ENCODE peak calls at places on chromosome 3, in eight cellular contexts. Q is RWPE2; C is A549; U is renal cortical epithelial cell; X is left cardiac atrium; P is activated T-helper 9 cell treated with anti-CD3 and anti-CD28 coated beads, Interleukin-2, amount 50 U/mL, for 16 hours; N is stimulated activated CD4-positive, alpha-beta T cell treated with anti-CD3 and anti-CD28 coated beads, Interleukin-15, amount 100 ng/mL, for 1 hour; Y is CD8-positive, alpha-beta T cell. T is an unnamed sample.

GRCh38 chr3:108847187-108847586 is 24.6 kb downstream of the TRAT1 start:
- DNase-seq in Q (no peak), C (no peak), U (no peak), X (no peak), P (no peak), N (no peak), Y (no peak), T (no peak)

GRCh38 chr3:47379488-47379899 is 1.3 kb upstream of the PTPN23 start:
- DNase-seq in Q (no peak), C (no peak), U (no peak), X (no peak), P (no peak), N (no peak), Y (no peak), T (no peak)

GRCh38 chr3:132210476-132211346 is 106.5 kb upstream of the ACP3 start:
- DNase-seq in Q (no peak), C (peak), U (peak), X (no peak), P (no peak), N (no peak), Y (no peak), T (peak)

GRCh38 chr3:134320749-134321148 is 53.5 kb downstream of the AMOTL2 start:
- DNase-seq in Q (no peak), C (no peak), U (peak), X (no peak), P (no peak), N (no peak), Y (peak), T (peak)

GRCh38 chr3:172213168-172213567 is 173.8 kb downstream of the FNDC3B start:
- DNase-seq in Q (no peak), C (no peak), U (peak), X (no peak), P (no peak), N (no peak), Y (no peak), T (no peak)

GRCh38 chr3:39404943-39405686 is 1.4 kb upstream of the RPSA start:
- DNase-seq in Q (no peak), C (no peak), U (no peak), X (no peak), P (no peak), N (no peak), Y (no peak), T (no peak)

GRCh38 chr3:32056559-32057290 is 49.7 kb upstream of the GPD1L start:
- DNase-seq in Q (no peak), C (no peak), U (no peak), X (no peak), P (no peak), N (no peak), Y (no peak), T (no peak)

GRCh38 chr3:30544811-30545210 is 61.6 kb upstream of the TGFBR2 start:
- DNase-seq in Q (no peak), C (peak), U (peak), X (no peak), P (no peak), N (no peak), Y (no peak), T (no peak)

GRCh38 chr3:100060685-100061484 is 53.4 kb downstream of the FILIP1L start:
- DNase-seq in Q (no peak), C (no peak), U (no peak), X (no peak), P (no peak), N (no peak), Y (no peak), T (no peak)

GRCh38 chr3:51099794-51100542 is 285.1 kb upstream of the MANF start:
- DNase-seq in Q (no peak), C (peak), U (peak), X (peak), P (no peak), N (no peak), Y (no peak), T (peak)

GRCh38 chr3:15099364-15100098 is 583 bp upstream of the RBSN start:
- DNase-seq in Q (no peak), C (no peak), U (no peak), X (no peak), P (no peak), N (no peak), Y (no peak), T (no peak)

GRCh38 chr3:169344465-169344864 is 319.0 kb downstream of the MECOM start:
- DNase-seq in Q (no peak), C (no peak), U (peak), X (no peak), P (no peak), N (no peak), Y (no peak), T (peak)

GRCh38 chr3:66797916-66798560 is 200.1 kb upstream of the KBTBD8 start:
- DNase-seq in Q (no peak), C (no peak), U (peak), X (peak), P (no peak), N (no peak), Y (no peak), T (no peak)

GRCh38 chr3:173140986-173141385 is at the start of gene SPATA16:
- DNase-seq in Q (no peak), C (no peak), U (no peak), X (no peak), P (no peak), N (no peak), Y (no peak), T (no peak)

GRCh38 chr3:17740703-17741102 is 1.7 kb downstream of the TBC1D5 start:
- DNase-seq in Q (no peak), C (peak), U (peak), X (no peak), P (no peak), N (no peak), Y (no peak), T (peak)

GRCh38 chr3:136311256-136311655 is 61.1 kb downstream of the PCCB start:
- DNase-seq in Q (no peak), C (no peak), U (peak), X (no peak), P (no peak), N (no peak), Y (no peak), T (no peak)

GRCh38 chr3:105899528-105899927 is 30.7 kb upstream of the CBLB start:
- DNase-seq in Q (no peak), C (peak), U (peak), X (no peak), P (no peak), N (no peak), Y (no peak), T (no peak)

GRCh38 chr3:114464548-114464947 is 170.7 kb downstream of the TIGIT start:
- DNase-seq in Q (no peak), C (no peak), U (peak), X (no peak), P (no peak), N (no peak), Y (no peak), T (no peak)

GRCh38 chr3:99503350-99503749 is 135.0 kb upstream of the COL8A1 start:
- DNase-seq in Q (no peak), C (no peak), U (no peak), X (peak), P (no peak), N (no peak), Y (no peak), T (no peak)

GRCh38 chr3:160192310-160192709 is 32.9 kb upstream of the C3orf80 start:
- DNase-seq in Q (no peak), C (no peak), U (no peak), X (no peak), P (no peak), N (no peak), Y (no peak), T (no peak)

GRCh38 chr3:159487304-159487703 is 501.3 kb upstream of the IL12A start:
- DNase-seq in Q (no peak), C (no peak), U (no peak), X (no peak), P (no peak), N (no peak), Y (no peak), T (no peak)

GRCh38 chr3:107987036-107987557 is 103.7 kb downstream of the CD47 start:
- DNase-seq in Q (peak), C (peak), U (peak), X (peak), P (no peak), N (no peak), Y (no peak), T (peak)

GRCh38 chr3:118932822-118933558 is 101.7 kb downstream of the IGSF11 start:
- DNase-seq in Q (no peak), C (no peak), U (no peak), X (peak), P (no peak), N (no peak), Y (no peak), T (no peak)

GRCh38 chr3:140706360-140706759 is 28.5 kb downstream of the TRIM42 start:
- DNase-seq in Q (no peak), C (no peak), U (no peak), X (no peak), P (no peak), N (no peak), Y (no peak), T (no peak)

GRCh38 chr3:47342156-47342555 is 38.7 kb upstream of the PTPN23 start:
- DNase-seq in Q (no peak), C (no peak), U (no peak), X (no peak), P (no peak), N (no peak), Y (no peak), T (no peak)